ENCODE peak calls at places on chromosome 12, in seven cellular contexts. B is HCT116, M is HL-60, Q is K562, J is GM23338, A is GM12878, G is SK-N-SH. Y is an unnamed sample.

GRCh38 chr12:59723520-59723919 is 127.7 kb downstream of the SLC16A7 start:
- DNase-seq in M (no peak), Q (no peak), A (no peak), J (no peak), G (no peak), B (no peak), Y (no peak)

GRCh38 chr12:12538535-12538934 is 24.1 kb downstream of the DUSP16 start:
- DNase-seq in Q (no peak), G (no peak), B (no peak), M (no peak), J (no peak), A (no peak), Y (no peak)

GRCh38 chr12:41058266-41058665 is 129.9 kb upstream of the PDZRN4 start:
- DNase-seq in Q (no peak), G (no peak), B (no peak), A (no peak), M (no peak), J (no peak), Y (no peak)

GRCh38 chr12:118311666-118312065 is 61.0 kb downstream of the TAOK3 start:
- DNase-seq in A (no peak), J (no peak), M (no peak), B (no peak), G (no peak), Q (no peak), Y (no peak)

GRCh38 chr12:81797100-81797499 is 38.0 kb upstream of the PPFIA2 start:
- DNase-seq in M (no peak), J (peak; percentile 71), B (peak; percentile 24), A (no peak), G (peak; percentile 4), Q (no peak), Y (no peak)

GRCh38 chr12:3132636-3133409 is 55.6 kb downstream of the TSPAN9 start:
- DNase-seq in J (peak; percentile 68), A (no peak), G (peak; percentile 60), M (no peak), Q (no peak), B (no peak), Y (no peak)

GRCh38 chr12:50991296-50991695 is 34.9 kb downstream of the SLC11A2 start:
- DNase-seq in A (no peak), B (no peak), G (no peak), Q (no peak), M (no peak), J (no peak), Y (no peak)

GRCh38 chr12:57210926-57211700 is 5.5 kb upstream of the NXPH4 start:
- DNase-seq in M (peak; percentile 67), Q (no peak), A (no peak), G (no peak), J (no peak), B (no peak), Y (no peak)

GRCh38 chr12:111102062-111102735 is 181.8 kb upstream of the MYL2 start:
- DNase-seq in M (no peak), J (no peak), Q (no peak), B (no peak), A (no peak), G (no peak), Y (no peak)

GRCh38 chr12:133130808-133131128 is 341 bp downstream of the ZNF10 start:
- DNase-seq in M (no peak), Q (no peak), G (peak; percentile 19), J (no peak), B (no peak), A (no peak), Y (no peak)

DNA sequence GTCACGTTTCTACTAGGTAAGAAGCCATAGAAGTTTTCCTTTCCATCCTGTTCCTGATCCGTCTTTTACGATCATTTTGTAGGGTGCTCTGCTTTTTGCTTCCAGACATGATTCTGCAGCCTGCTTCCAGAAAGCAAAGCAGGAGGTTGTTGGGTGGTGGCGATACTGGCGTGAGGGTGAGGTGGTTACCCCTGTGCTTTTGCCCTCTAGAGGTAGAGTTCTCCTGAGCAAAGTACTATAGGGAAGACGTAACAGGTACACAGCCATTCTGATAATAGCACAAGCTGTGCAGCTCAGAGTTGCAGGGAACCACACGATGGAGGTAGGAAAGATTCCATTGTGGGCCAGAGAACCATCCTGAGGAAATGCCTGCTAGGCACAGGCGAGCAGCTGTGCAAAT is 186.0 kb downstream of the PAH start:
- DNase-seq in B (no peak), G (no peak), M (no peak), J (peak; percentile 11), A (no peak), Q (no peak), Y (no peak)
- TF ChIP-seq POLR2AphosphoS5 in B (no peak), G (no peak), M (no peak), J (no peak), A (no peak), Q (no peak), Y (no peak)

GRCh38 chr12:74847169-74847568 is 309.5 kb downstream of the ATXN7L3B start:
- DNase-seq in Q (no peak), M (no peak), B (no peak), G (no peak), A (no peak), J (no peak), Y (no peak)

GRCh38 chr12:74849801-74850200 is 312.2 kb downstream of the ATXN7L3B start:
- DNase-seq in A (no peak), Q (no peak), B (no peak), M (no peak), G (no peak), J (no peak), Y (no peak)

GRCh38 chr12:74846116-74846515 is 308.5 kb downstream of the ATXN7L3B start:
- DNase-seq in Q (no peak), M (no peak), J (no peak), G (no peak), B (no peak), A (no peak), Y (no peak)
- TF ChIP-seq CTCF in Q (no peak), M (no peak), J (no peak), G (no peak), B (no peak), A (no peak), Y (no peak)

GRCh38 chr12:13913371-13913770 is 68.0 kb downstream of the GRIN2B start:
- DNase-seq in G (no peak), J (no peak), Q (no peak), A (no peak), B (no peak), M (no peak), Y (no peak)
- TF ChIP-seq REST in G (no peak), J (no peak), Q (no peak), A (no peak), B (no peak), M (no peak), Y (no peak)

DNA sequence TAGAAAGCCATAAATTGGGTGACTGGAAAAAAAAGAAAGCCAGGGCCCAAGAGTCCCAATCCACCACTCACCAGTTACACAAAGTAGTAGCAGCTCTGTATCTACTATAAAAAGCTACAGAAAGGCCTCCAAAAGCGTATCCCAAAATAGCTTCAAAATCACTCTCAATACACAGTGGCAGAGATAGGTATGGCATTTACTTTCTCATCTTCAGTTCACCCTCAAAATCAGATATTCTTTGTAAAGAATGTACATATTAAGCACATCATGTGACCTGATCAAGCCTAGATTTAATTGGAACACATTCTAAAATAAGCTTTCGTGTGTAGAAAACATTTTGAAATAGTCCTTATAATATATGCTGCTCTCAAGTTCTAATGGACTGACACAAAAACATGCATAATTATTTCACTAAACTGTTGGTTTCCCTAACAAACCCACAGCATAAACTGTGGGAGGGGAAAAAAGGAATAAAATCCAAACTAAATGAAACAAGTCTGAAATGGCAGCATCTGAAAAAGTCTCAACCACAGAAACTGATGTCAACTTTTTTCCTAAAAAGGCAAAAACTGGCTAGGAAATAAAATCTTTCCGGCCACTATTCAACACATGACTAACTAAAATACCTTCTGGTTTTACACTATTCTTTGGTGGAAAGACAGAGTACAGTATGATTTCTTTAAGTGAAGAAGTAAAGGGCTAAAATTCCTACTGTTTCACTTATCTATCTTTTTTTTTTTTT is 25.9 kb downstream of the UBE2N start:
- DNase-seq in Q (no peak), G (no peak), A (no peak), J (no peak), M (no peak), B (no peak), Y (no peak)
- TF ChIP-seq POLR2AphosphoS5 in Q (no peak), G (no peak), A (no peak), J (no peak), M (no peak), B (no peak), Y (no peak)

GRCh38 chr12:116797885-116798284 is 59.8 kb downstream of the RNFT2 start:
- DNase-seq in J (no peak), A (no peak), M (no peak), B (no peak), G (no peak), Q (no peak), Y (no peak)

GRCh38 chr12:116802018-116802417 is 63.9 kb downstream of the RNFT2 start:
- DNase-seq in B (no peak), J (no peak), M (no peak), G (no peak), Q (no peak), A (no peak), Y (no peak)

GRCh38 chr12:116799955-116800354 is 61.8 kb downstream of the RNFT2 start:
- DNase-seq in G (no peak), J (no peak), A (no peak), Q (no peak), M (no peak), B (no peak), Y (no peak)

GRCh38 chr12:116800918-116801317 is 62.8 kb downstream of the RNFT2 start:
- DNase-seq in G (no peak), B (no peak), A (no peak), M (no peak), Q (no peak), J (no peak), Y (no peak)

DNA sequence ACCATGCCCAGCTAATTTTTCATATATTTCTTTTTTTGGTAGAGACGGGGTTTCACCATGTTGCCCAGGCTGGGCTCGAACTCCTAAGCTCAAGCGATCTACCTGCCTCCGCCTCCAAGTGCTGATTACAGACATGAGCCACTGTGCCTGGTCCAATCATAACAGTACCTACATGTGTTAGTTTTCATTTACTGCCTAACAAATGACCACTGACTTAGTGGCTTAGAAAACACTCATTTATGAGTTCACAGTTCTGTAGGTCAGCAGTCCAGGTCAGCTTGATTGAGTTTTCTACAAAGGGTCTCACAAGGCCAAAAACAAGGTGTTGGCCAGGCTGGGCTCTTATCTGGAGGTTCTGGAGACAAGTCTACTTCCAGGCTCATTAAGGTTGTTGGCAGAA is 60.6 kb downstream of the RNFT2 start:
- DNase-seq in M (no peak), A (no peak), Q (no peak), B (no peak), G (no peak), J (no peak), Y (no peak)
- TF ChIP-seq CTCF in M (no peak), A (no peak), Q (no peak), B (no peak), G (no peak), J (no peak), Y (no peak)

GRCh38 chr12:96220902-96221301 is 26.7 kb downstream of the ELK3 start:
- DNase-seq in B (no peak), M (no peak), Q (no peak), A (no peak), G (no peak), J (no peak), Y (no peak)
- TF ChIP-seq REST in B (no peak), M (no peak), Q (no peak), A (no peak), G (no peak), J (no peak), Y (no peak)